ENCODE peak calls at places on chromosomes 13 and 19, in six cellular contexts. E is right cardiac atrium; G is HFFc6; D is kidney glomerular epithelial cell; Q is iris pigment epithelial cell; T is activated T-helper 2 cell treated with anti-CD3 and anti-CD28 coated beads, Interferon-gamma antibody, Interleukin-2, Interleukin-4, amounts not matched to agents 10 μg/mL and 5 μg/mL and 100 μg/mL, durations not matched to agents 14 hours and 24 hours and 36 hours. B is an unnamed sample.

GRCh38 chr13:44972956-44973581 is 16.2 kb downstream of the NUFIP1 start:
- DNase-seq in E (no peak), D (peak), T (no peak), Q (peak), G (peak), B (peak)

GRCh38 chr19:46265217-46265828 is 31.5 kb upstream of the HIF3A start:
- DNase-seq in Q (peak), E (no peak), G (peak), T (peak), D (peak), B (peak)

GRCh38 chr13:73948848-73949529 is 185.2 kb downstream of the KLF12 start:
- DNase-seq in Q (no peak), T (no peak), E (no peak), G (no peak), D (no peak), B (no peak)

GRCh38 chr13:29496241-29496712 is 99.2 kb downstream of the SLC7A1 start:
- DNase-seq in D (peak), G (no peak), Q (no peak), T (no peak), E (peak), B (no peak)

GRCh38 chr19:40464059-40465024 is 1.2 kb downstream of the BLVRB start:
- DNase-seq in T (peak), G (peak), Q (peak), E (peak), D (peak), B (peak)

GRCh38 chr13:103799028-103799427 is 732.8 kb upstream of the SLC10A2 start:
- DNase-seq in Q (no peak), D (no peak), T (no peak), G (no peak), E (no peak), B (no peak)

GRCh38 chr13:60158321-60158801 is 5.4 kb downstream of the DIAPH3 start:
- DNase-seq in T (no peak), D (peak), Q (no peak), G (no peak), E (no peak), B (no peak)

GRCh38 chr13:107271226-107271625 is 703.3 kb upstream of the ARGLU1 start:
- DNase-seq in D (peak), Q (peak), G (no peak), T (no peak), E (no peak), B (peak)

GRCh38 chr13:65149687-65150086 is 2080.4 kb downstream of the PCDH9 start:
- DNase-seq in G (no peak), D (no peak), T (no peak), Q (no peak), E (no peak), B (no peak)

GRCh38 chr19:51811344-51811743 is 16.4 kb downstream of the FPR3 start:
- DNase-seq in G (no peak), D (no peak), T (no peak), Q (no peak), E (peak), B (no peak)

GRCh38 chr19:48837081-48837524 is 812 bp upstream of the HSD17B14 start:
- DNase-seq in T (peak), E (peak), Q (peak), G (peak), D (no peak), B (peak)

GRCh38 chr13:42539670-42540069 is 34.3 kb upstream of the TNFSF11 start:
- DNase-seq in G (no peak), T (no peak), E (no peak), D (no peak), Q (peak), B (no peak)

GRCh38 chr13:91946498-91947070 is 548.2 kb downstream of the GPC5 start:
- DNase-seq in E (no peak), Q (peak), G (no peak), T (no peak), D (peak), B (no peak)

GRCh38 chr19:43636121-43636683 is 3.4 kb downstream of the CADM4 start:
- DNase-seq in E (no peak), Q (peak), G (no peak), T (no peak), D (no peak), B (no peak)

GRCh38 chr19:1239796-1240737 is 1.5 kb upstream of the ATP5F1D start:
- DNase-seq in G (peak), Q (peak), T (peak), D (peak), E (peak), B (peak)

GRCh38 chr13:76641056-76641455 is 245.1 kb downstream of the KCTD12 start:
- DNase-seq in E (no peak), G (no peak), D (no peak), T (no peak), Q (peak), B (no peak)

GRCh38 chr19:18176367-18177310 is 3.0 kb downstream of the IFI30 start:
- DNase-seq in G (no peak), T (no peak), D (no peak), E (peak), Q (no peak), B (no peak)

GRCh38 chr13:41470187-41470586 is 12.8 kb downstream of the RGCC start:
- DNase-seq in Q (no peak), D (no peak), T (no peak), G (no peak), E (no peak), B (no peak)

GRCh38 chr19:39996218-39996810 is 546 bp upstream of the ZNF546 start:
- DNase-seq in Q (peak), T (no peak), E (no peak), G (peak), D (peak), B (peak)

GRCh38 chr13:98143601-98144500 is 957 bp downstream of the FARP1 start:
- DNase-seq in E (peak), D (peak), G (peak), T (no peak), Q (peak), B (peak)

GRCh38 chr13:69199664-69200063 is 908.0 kb upstream of the ATXN8OS start:
- DNase-seq in D (no peak), E (no peak), Q (no peak), G (no peak), T (no peak), B (no peak)

GRCh38 chr13:51600703-51601102 is 16.4 kb downstream of the WDFY2 start:
- DNase-seq in D (no peak), Q (no peak), T (no peak), G (no peak), E (no peak), B (no peak)

GRCh38 chr13:28099396-28100148 is 804 bp downstream of the FLT3 start:
- DNase-seq in G (no peak), D (no peak), Q (no peak), E (no peak), T (no peak), B (no peak)

GRCh38 chr19:19956431-19957075 is 55.8 kb downstream of the ZNF93 start:
- DNase-seq in G (no peak), Q (peak), D (no peak), E (peak), T (no peak), B (no peak)

GRCh38 chr19:31408460-31409124 is 59.4 kb upstream of the TSHZ3 start:
- DNase-seq in T (no peak), D (peak), Q (peak), E (peak), G (peak), B (peak)

GRCh38 chr13:44573071-44573470 is 3.1 kb downstream of the TSC22D1 start:
- DNase-seq in Q (no peak), T (no peak), E (no peak), G (no peak), D (no peak), B (no peak)

GRCh38 chr19:46618670-46619231 is 6.1 kb downstream of the PTGIR start:
- DNase-seq in D (no peak), T (no peak), Q (peak), E (peak), G (no peak), B (peak)

GRCh38 chr19:41064974-41065569 is 23.2 kb upstream of the CYP2A13 start:
- DNase-seq in E (no peak), Q (peak), T (no peak), D (peak), G (peak), B (no peak)

GRCh38 chr13:85586856-85587255 is 212.4 kb downstream of the SLITRK6 start:
- DNase-seq in D (no peak), E (no peak), T (no peak), G (no peak), Q (no peak), B (no peak)

GRCh38 chr19:18669524-18669817 is 14.0 kb upstream of the CRTC1 start:
- DNase-seq in D (no peak), Q (peak), E (no peak), G (no peak), T (no peak), B (no peak)

GRCh38 chr13:61546413-61546812 is 130.8 kb upstream of the PCDH20 start:
- DNase-seq in Q (no peak), G (no peak), T (no peak), E (no peak), D (no peak), B (no peak)

GRCh38 chr13:27007166-27007565 is 164.4 kb downstream of the USP12 start:
- DNase-seq in E (no peak), D (no peak), Q (no peak), G (no peak), T (no peak), B (no peak)

GRCh38 chr13:74148437-74148836 is 14.2 kb upstream of the KLF12 start:
- DNase-seq in G (no peak), T (no peak), E (no peak), Q (no peak), D (no peak), B (no peak)

B was measured in HCEC 1CT.